ENCODE peak calls at places on chromosomes 16 and 17, in five cellular contexts. F is stromal cell of bone marrow, M is AG09319, G is NCI-H446, H is heart right ventricle. S is an unnamed sample.

GRCh38 chr17:34241062-34241461 is 14.0 kb upstream of the CCL2 start:
- DNase-seq in F (no peak), M (no peak), G (no peak), H (peak), S (no peak)

GRCh38 chr16:12435730-12436129 is 368.0 kb downstream of the CPPED1 start:
- DNase-seq in F (no peak), M (no peak), G (no peak), H (no peak), S (no peak)

GRCh38 chr16:24075929-24076716 is 180.0 kb upstream of the CACNG3 start:
- DNase-seq in F (no peak), M (no peak), G (no peak), H (no peak), S (no peak)

GRCh38 chr16:11152205-11152604 is 103.8 kb downstream of the SOCS1 start:
- DNase-seq in F (no peak), M (no peak), G (peak), H (no peak), S (no peak)

GRCh38 chr17:16191604-16192003 is 23.7 kb downstream of the NCOR1 start:
- DNase-seq in F (no peak), M (no peak), G (no peak), H (no peak), S (no peak)

GRCh38 chr17:74334393-74335039 is 8.5 kb downstream of the KIF19 start:
- DNase-seq in F (no peak), M (no peak), G (no peak), H (no peak), S (no peak)

GRCh38 chr17:62644487-62645173 is 17.2 kb downstream of the MRC2 start:
- DNase-seq in F (no peak), M (no peak), G (no peak), H (no peak), S (no peak)

GRCh38 chr16:82630688-82631087 is 3.9 kb downstream of the CDH13 start:
- DNase-seq in F (no peak), M (no peak), G (no peak), H (no peak), S (no peak)

GRCh38 chr17:27466748-27467375 is 10.6 kb downstream of the KSR1 start:
- DNase-seq in F (no peak), M (no peak), G (no peak), H (no peak), S (no peak)

GRCh38 chr17:53844476-53845107 is 21.9 kb downstream of the KIF2B start:
- DNase-seq in F (no peak), M (no peak), G (no peak), H (no peak), S (no peak)

GRCh38 chr17:80850817-80851216 is 140.8 kb upstream of the CHMP6 start:
- DNase-seq in F (no peak), M (no peak), G (no peak), H (no peak), S (no peak)

GRCh38 chr17:73956595-73957465 is 246.6 kb upstream of the RPL38 start:
- DNase-seq in F (no peak), M (no peak), G (peak), H (peak), S (no peak)

GRCh38 chr17:27526603-27527002 is 70.4 kb downstream of the KSR1 start:
- DNase-seq in F (no peak), M (no peak), G (no peak), H (no peak), S (no peak)

GRCh38 chr17:80877095-80877828 is 114.4 kb upstream of the CHMP6 start:
- DNase-seq in F (no peak), M (no peak), G (no peak), H (no peak), S (no peak)

GRCh38 chr16:72311426-72311825 is 139.5 kb upstream of the PMFBP1 start:
- DNase-seq in F (peak), M (no peak), G (no peak), H (no peak), S (no peak)

GRCh38 chr17:9022553-9023388 is 1.5 kb downstream of the NTN1 start:
- DNase-seq in F (no peak), M (no peak), G (no peak), H (peak), S (no peak)

GRCh38 chr17:31558748-31559646 is 167.5 kb downstream of the RAB11FIP4 start:
- DNase-seq in F (peak), M (no peak), G (peak), H (peak), S (no peak)

GRCh38 chr16:51449441-51449840 is 298.4 kb upstream of the SALL1 start:
- DNase-seq in F (no peak), M (no peak), G (no peak), H (no peak), S (no peak)

GRCh38 chr17:82400830-82401229 is 17.3 kb upstream of the HEXD start:
- DNase-seq in F (no peak), M (no peak), G (no peak), H (peak), S (no peak)

GRCh38 chr16:29023279-29024278 is 38.7 kb downstream of the LAT start:
- DNase-seq in F (no peak), M (no peak), G (no peak), H (no peak), S (no peak)

GRCh38 chr17:42603318-42603717 is 5.9 kb downstream of the RETREG3 start:
- DNase-seq in F (no peak), M (no peak), G (no peak), H (no peak), S (no peak)

GRCh38 chr16:26281681-26282080 is 589.9 kb downstream of the HS3ST4 start:
- DNase-seq in F (no peak), M (no peak), G (no peak), H (no peak), S (no peak)

GRCh38 chr17:80009391-80010282 is 26.0 kb downstream of the TBC1D16 start:
- DNase-seq in F (no peak), M (no peak), G (no peak), H (no peak), S (no peak)

GRCh38 chr16:84832488-84833141 is 12.8 kb downstream of the CRISPLD2 start:
- DNase-seq in F (peak), M (peak), G (no peak), H (peak), S (peak)

GRCh38 chr16:67302882-67303434 is 23.6 kb downstream of the KCTD19 start:
- DNase-seq in F (no peak), M (no peak), G (no peak), H (no peak), S (no peak)

GRCh38 chr17:42676424-42677011 is at the start of gene PLEKHH3:
- DNase-seq in F (no peak), M (no peak), G (peak), H (no peak), S (no peak)

GRCh38 chr17:66975614-66976378 is 11.3 kb downstream of the CACNG4 start:
- DNase-seq in F (no peak), M (no peak), G (peak), H (peak), S (no peak)

GRCh38 chr16:54296543-54296942 is 10.0 kb upstream of the IRX3 start:
- DNase-seq in F (no peak), M (no peak), G (no peak), H (no peak), S (no peak)

GRCh38 chr16:88073201-88073721 is 122.0 kb downstream of the BANP start:
- DNase-seq in F (no peak), M (no peak), G (no peak), H (no peak), S (no peak)

GRCh38 chr17:72901098-72901497 is 191.4 kb downstream of the SLC39A11 start:
- DNase-seq in F (no peak), M (no peak), G (no peak), H (no peak), S (no peak)

GRCh38 chr16:52384378-52384777 is 162.6 kb downstream of the TOX3 start:
- DNase-seq in F (no peak), M (no peak), G (no peak), H (no peak), S (no peak)

GRCh38 chr17:2542056-2542455 is 30.4 kb upstream of the METTL16 start:
- DNase-seq in F (no peak), M (no peak), G (no peak), H (no peak), S (no peak)

S was measured in smooth muscle cell of the brain vasculature.